ENCODE peak calls at places on chromosomes 6 and 20, in four cellular contexts. U is PC-9, Z is uterus, L is mammary epithelial cell. H is an unnamed sample.

GRCh38 chr20:52965819-52966218 is 6.3 kb upstream of the TSHZ2 start:
- DNase-seq in L (peak; percentile 85), U (no peak), Z (no peak), H (no peak)

GRCh38 chr6:106763361-106763760 is 134.0 kb downstream of the QRSL1 start:
- DNase-seq in Z (no peak), U (no peak), L (no peak), H (no peak)

GRCh38 chr6:15506066-15506465 is 156.8 kb downstream of the DTNBP1 start:
- DNase-seq in U (no peak), L (no peak), Z (no peak), H (no peak)

GRCh38 chr6:136967874-136968752 is 46.0 kb downstream of the SLC35D3 start:
- DNase-seq in U (peak; percentile 68), Z (peak; percentile 71), L (peak; percentile 64), H (peak; percentile 71)

GRCh38 chr6:167485186-167485978 is 160.5 kb downstream of the TTLL2 start:
- DNase-seq in Z (peak; percentile 42), U (no peak), L (no peak), H (no peak)

GRCh38 chr6:78962458-78962857 is 95.1 kb downstream of the IRAK1BP1 start:
- DNase-seq in Z (no peak), U (no peak), L (no peak), H (no peak)

GRCh38 chr20:40497781-40498691 is 191.0 kb downstream of the MAFB start:
- DNase-seq in U (no peak), L (peak; percentile 66), Z (no peak), H (no peak)

GRCh38 chr6:148407372-148407771 is 64.7 kb downstream of the SASH1 start:
- DNase-seq in L (peak; percentile 69), U (peak; percentile 9), Z (no peak), H (no peak)

GRCh38 chr6:158783851-158784250 is 35.3 kb downstream of the EZR start:
- DNase-seq in Z (no peak), U (no peak), L (no peak), H (no peak)

GRCh38 chr6:57305112-57305511 is 12.3 kb upstream of the PRIM2 start:
- DNase-seq in L (no peak), U (no peak), Z (peak; percentile 39), H (no peak)

GRCh38 chr6:134420638-134421181 is 102.8 kb upstream of the SGK1 start:
- DNase-seq in Z (no peak), L (peak; percentile 63), U (no peak), H (no peak)

GRCh38 chr6:32113386-32114352 is 4.5 kb upstream of the TNXB start:
- DNase-seq in Z (peak; percentile 98), U (peak; percentile 85), L (no peak), H (no peak)

GRCh38 chr20:31570735-31571617 is 34.1 kb upstream of the ID1 start:
- DNase-seq in Z (no peak), U (peak; percentile 55), L (no peak), H (no peak)

GRCh38 chr6:32973934-32974333 is 5.5 kb downstream of the BRD2 start:
- DNase-seq in Z (no peak), L (peak; percentile 37), U (peak; percentile 15), H (no peak)

GRCh38 chr20:24134284-24134683 is 145.7 kb upstream of the GGTLC1 start:
- DNase-seq in L (peak; percentile 30), U (peak; percentile 77), Z (no peak), H (peak; percentile 49)

GRCh38 chr6:43122146-43122545 is 46.0 kb downstream of the PTK7 start:
- DNase-seq in U (no peak), L (no peak), Z (no peak), H (no peak)

GRCh38 chr20:9038791-9039190 is 30.1 kb upstream of the PLCB4 start:
- DNase-seq in Z (no peak), L (no peak), U (no peak), H (no peak)

GRCh38 chr6:24359640-24360454 is 2.0 kb upstream of the DCDC2 start:
- DNase-seq in L (peak; percentile 74), U (peak; percentile 89), Z (peak; percentile 38), H (peak; percentile 39)

GRCh38 chr6:7909323-7910276 is 988 bp downstream of the TXNDC5 start:
- DNase-seq in U (peak; percentile 52), Z (no peak), L (peak; percentile 32), H (peak; percentile 43)

GRCh38 chr20:35908007-35908406 is 46.3 kb downstream of the SCAND1 start:
- DNase-seq in L (no peak), U (no peak), Z (no peak), H (no peak)

GRCh38 chr20:60054716-60055371 is 96.6 kb downstream of the CDH26 start:
- DNase-seq in Z (no peak), L (no peak), U (no peak), H (no peak)

GRCh38 chr20:46724343-46724959 is 15.0 kb downstream of the SLC2A10 start:
- DNase-seq in Z (no peak), U (no peak), L (no peak), H (no peak)

GRCh38 chr6:105259912-105260889 is 80.4 kb upstream of the POPDC3 start:
- DNase-seq in Z (no peak), U (no peak), L (no peak), H (no peak)

GRCh38 chr6:81937296-81937937 is 184.9 kb upstream of the TENT5A start:
- DNase-seq in L (peak; percentile 56), Z (no peak), U (no peak), H (no peak)

GRCh38 chr6:136784910-136785746 is 7.1 kb downstream of the MAP3K5 start:
- DNase-seq in Z (no peak), L (no peak), U (no peak), H (no peak)

GRCh38 chr20:21523398-21523868 is 9.6 kb upstream of the NKX2-2 start:
- DNase-seq in Z (no peak), L (no peak), U (no peak), H (no peak)

GRCh38 chr6:5541751-5542432 is 280.6 kb downstream of the FARS2 start:
- DNase-seq in Z (no peak), U (peak; percentile 66), L (peak; percentile 80), H (no peak)

GRCh38 chr6:105326216-105326615 is 76.7 kb downstream of the PREP start:
- DNase-seq in L (peak; percentile 67), U (peak; percentile 9), Z (no peak), H (peak; percentile 79)

GRCh38 chr20:57263767-57264150 is 2.7 kb downstream of the BMP7 start:
- DNase-seq in U (no peak), Z (no peak), L (no peak), H (no peak)

GRCh38 chr20:57264151-57264792 is 2.2 kb downstream of the BMP7 start:
- DNase-seq in Z (no peak), U (no peak), L (no peak), H (no peak)

GRCh38 chr20:57266251-57267157 is at the start of gene BMP7:
- DNase-seq in L (peak; percentile 33), U (peak; percentile 27), Z (no peak), H (no peak)

GRCh38 chr20:57265649-57266250 is 691 bp downstream of the BMP7 start:
- DNase-seq in Z (no peak), U (no peak), L (peak; percentile 28), H (no peak)

DNA sequence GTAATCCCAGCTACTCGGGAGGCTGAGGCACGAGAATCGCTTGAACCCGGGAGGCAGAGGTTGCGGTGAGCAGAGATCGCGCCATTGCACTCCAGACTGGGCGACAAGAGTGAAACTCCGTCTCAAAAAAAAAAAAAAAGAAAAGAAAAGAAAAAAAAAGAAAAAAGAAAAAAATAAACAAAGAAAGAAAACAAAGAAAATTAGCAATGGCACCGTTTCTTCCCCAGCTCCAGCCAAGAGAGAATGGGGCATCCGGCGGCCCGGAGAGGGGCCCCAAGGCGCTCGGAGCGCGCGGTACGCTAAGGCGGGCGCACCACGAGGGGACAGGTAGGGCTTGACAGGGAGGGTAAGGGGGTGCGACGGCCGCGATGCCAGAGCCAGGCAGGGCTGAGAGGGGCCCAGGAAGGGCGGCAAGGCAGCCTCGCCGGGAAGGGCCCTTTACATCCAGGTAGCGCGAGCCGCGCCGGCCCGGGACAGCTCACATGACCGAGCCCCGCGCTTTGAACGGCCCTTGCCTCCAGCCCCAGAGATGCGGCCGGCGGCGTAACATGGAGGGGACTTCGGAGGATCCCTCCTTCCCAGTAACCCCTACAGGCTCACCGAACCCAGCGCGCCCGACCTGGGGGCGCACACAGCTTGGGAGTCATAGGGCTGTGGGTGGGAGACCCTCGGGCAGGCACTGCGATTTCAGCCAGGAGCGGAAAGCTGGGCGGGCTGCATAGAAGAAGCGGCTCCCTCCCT is 1.4 kb downstream of the BMP7 start:
- DNase-seq in L (no peak), U (no peak), Z (no peak), H (no peak)
- H3K27ac ChIP-seq in L (no peak overlapping the region), U (no peak overlapping the region), Z (no peak overlapping the region), H (peak overlapping the region; percentile 6)

DNA sequence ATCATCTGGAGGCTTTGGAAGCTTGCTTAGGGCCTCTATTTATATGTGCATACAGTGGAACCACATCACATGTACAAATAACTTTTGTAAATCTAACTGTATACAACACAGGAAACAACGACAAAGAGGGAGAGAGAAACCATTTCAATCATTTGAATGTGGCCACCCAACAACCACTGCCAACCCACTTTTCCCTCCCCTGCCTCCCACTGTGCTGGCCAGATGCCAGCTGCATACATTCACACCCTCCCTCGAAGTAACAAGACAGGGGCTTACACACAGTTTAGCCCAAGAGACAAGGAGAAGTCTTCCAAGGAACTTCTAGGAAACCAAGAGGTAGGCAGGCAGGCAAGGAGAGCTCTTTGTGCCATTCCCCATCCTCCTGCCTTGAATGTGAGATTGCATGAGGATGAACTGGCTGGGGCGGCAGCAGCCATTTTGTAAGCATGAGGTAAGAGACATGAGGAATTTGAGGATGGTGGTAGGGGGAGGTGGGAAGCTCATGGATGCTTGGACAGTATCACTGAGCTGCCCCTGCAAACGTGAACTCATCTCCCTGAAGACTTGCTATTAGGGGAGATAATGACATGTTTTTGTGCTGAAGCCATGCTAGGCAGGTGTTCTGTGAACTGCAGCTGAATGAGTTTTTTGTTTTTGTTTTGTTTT is 18.2 kb downstream of the BMP7 start:
- DNase-seq in L (no peak), Z (no peak), U (no peak), H (no peak)
- H3K4me3 ChIP-seq in L (no peak overlapping the region), Z (no peak overlapping the region), U (no peak overlapping the region), H (no peak overlapping the region)

GRCh38 chr6:25417206-25417605 is 138.0 kb downstream of the CARMIL1 start:
- DNase-seq in Z (no peak), L (no peak), U (no peak), H (no peak)
- H3K4me1 ChIP-seq in Z (no peaks in the 10 kb centered on the region), L (no peaks in the 10 kb centered on the region), U (peaks cover 12% of the 10 kb centered on the region), H (peaks cover 8% of the 10 kb centered on the region)

GRCh38 chr6:47484616-47485015 is 7.0 kb downstream of the CD2AP start:
- DNase-seq in Z (no peak), L (peak; percentile 87), U (no peak), H (no peak)
- H3K27ac ChIP-seq in Z (no peak overlapping the region), L (peak overlapping the region; percentile 48), U (peak overlapping the region; percentile 56), H (peak overlapping the region; percentile 33)

H was measured in prostate gland.